ENCODE peak calls at places on chromosomes 16 and 17, in nine cellular contexts. G, P, K, R, A, F, W, C and N are unnamed samples.

GRCh38 chr16:86931410-86931941 is 353.1 kb downstream of the FOXL1 start:
- DNase-seq in G (peak), A (no peak), F (no peak), C (no peak), P (no peak), R (no peak), K (no peak), W (no peak), N (no peak)

GRCh38 chr16:85169333-85170065 is 57.2 kb upstream of the CIBAR2 start:
- DNase-seq in F (no peak), P (no peak), K (peak), R (no peak), G (no peak), C (no peak), A (no peak), W (no peak), N (no peak)

GRCh38 chr17:69870751-69871199 is 204.2 kb upstream of the KCNJ16 start:
- DNase-seq in W (no peak), C (no peak), G (peak), K (no peak), A (no peak), R (no peak), F (no peak), P (no peak), N (no peak)

GRCh38 chr16:67931712-67932461 is at the start of gene CTRL:
- DNase-seq in P (no peak), G (no peak), W (no peak), R (no peak), F (no peak), K (no peak), C (no peak), A (no peak), N (no peak)

GRCh38 chr16:3822366-3823045 is 58.0 kb downstream of the CREBBP start:
- DNase-seq in K (no peak), C (no peak), P (no peak), R (no peak), F (no peak), G (no peak), W (no peak), A (no peak), N (no peak)

GRCh38 chr16:3698941-3699340 is 18.4 kb downstream of the TRAP1 start:
- DNase-seq in K (no peak), A (no peak), P (no peak), R (no peak), W (no peak), F (no peak), G (no peak), C (no peak), N (no peak)

GRCh38 chr17:38605852-38606645 is at the start of gene SRCIN1:
- DNase-seq in A (peak), W (peak), R (peak), P (peak), G (no peak), F (no peak), C (peak), K (peak), N (peak)

GRCh38 chr17:1590031-1590746 is 27.6 kb upstream of the PITPNA start:
- DNase-seq in W (peak), P (no peak), G (peak), C (no peak), A (no peak), K (no peak), R (no peak), F (no peak), N (no peak)

GRCh38 chr16:8703693-8704092 is 29.3 kb downstream of the ABAT start:
- DNase-seq in A (no peak), K (no peak), P (no peak), F (no peak), C (no peak), W (no peak), G (no peak), R (no peak), N (no peak)

GRCh38 chr16:78205506-78205905 is 106.1 kb downstream of the WWOX start:
- DNase-seq in C (no peak), G (no peak), K (no peak), A (no peak), W (no peak), R (no peak), P (no peak), F (no peak), N (no peak)

GRCh38 chr16:89670496-89671431 is 13.1 kb downstream of the SPATA33 start:
- DNase-seq in G (no peak), K (no peak), P (no peak), R (no peak), C (no peak), F (no peak), W (no peak), A (no peak), N (no peak)